ENCODE peak calls at places on chromosomes 11 and 22, in eight cellular contexts. P, Q, L, M, D, X, T and I are unnamed samples. For H3K36me3, the result is how much of the 10 kb centered on the place peaks cover.

GRCh38 chr11:6204708-6205107 is 649 bp upstream of the C11orf42 start:
- DNase-seq in P (no peak), Q (no peak), L (no peak), M (no peak), D (no peak), X (no peak), T (peak), I (no peak)

GRCh38 chr11:55942785-55943392 is 6.7 kb upstream of the OR5I1 start:
- DNase-seq in P (no peak), Q (peak), L (peak), M (no peak), D (peak), X (peak), T (peak), I (no peak)

GRCh38 chr11:20608938-20609337 is 9.5 kb downstream of the SLC6A5 start:
- DNase-seq in P (no peak), Q (no peak), L (no peak), M (no peak), D (no peak), X (no peak), T (no peak), I (no peak)

GRCh38 chr11:27858901-27859300 is 158.6 kb upstream of the BDNF start:
- DNase-seq in P (no peak), Q (no peak), L (no peak), M (no peak), D (no peak), X (no peak), T (peak), I (no peak)

GRCh38 chr11:118142809-118143208 is 9.8 kb downstream of the SCN4B start:
- DNase-seq in P (no peak), Q (peak), L (peak), M (no peak), D (no peak), X (no peak), T (no peak), I (no peak)

GRCh38 chr22:50184004-50184461 is 1.7 kb upstream of the TRABD start:
- DNase-seq in P (peak), Q (no peak), L (no peak), M (no peak), D (no peak), X (no peak), T (peak), I (no peak)

GRCh38 chr11:71423181-71423790 is 24.9 kb downstream of the DHCR7 start:
- DNase-seq in P (no peak), Q (no peak), L (no peak), M (no peak), D (no peak), X (peak), T (no peak), I (no peak)

GRCh38 chr11:62545437-62546243 is 966 bp downstream of the AHNAK start:
- DNase-seq in P (peak), Q (no peak), L (peak), M (peak), D (peak), X (no peak), T (peak), I (no peak)

GRCh38 chr22:39205344-39206021 is 39.3 kb downstream of the PDGFB start:
- DNase-seq in P (no peak), Q (no peak), L (no peak), M (no peak), D (peak), X (no peak), T (peak), I (no peak)

GRCh38 chr11:125069796-125070195 is 6.7 kb downstream of the SLC37A2 start:
- DNase-seq in P (no peak), Q (no peak), L (no peak), M (no peak), D (no peak), X (no peak), T (no peak), I (no peak)

GRCh38 chr11:122422707-122423106 is 232.8 kb upstream of the UBASH3B start:
- DNase-seq in P (no peak), Q (no peak), L (no peak), M (no peak), D (no peak), X (no peak), T (no peak), I (no peak)

GRCh38 chr22:39277135-39277607 is 32.4 kb upstream of the PDGFB start:
- DNase-seq in P (no peak), Q (no peak), L (no peak), M (no peak), D (peak), X (no peak), T (peak), I (no peak)

GRCh38 chr11:118263694-118264567 is at the start of gene MPZL2:
- DNase-seq in P (no peak), Q (peak), L (peak), M (no peak), D (no peak), X (no peak), T (no peak), I (no peak)

GRCh38 chr11:122652495-122652894 is 3.0 kb upstream of the UBASH3B start:
- DNase-seq in P (no peak), Q (no peak), L (no peak), M (no peak), D (no peak), X (no peak), T (no peak), I (no peak)

GRCh38 chr11:20444537-20444936 is 57.0 kb downstream of the PRMT3 start:
- DNase-seq in P (no peak), Q (no peak), L (no peak), M (no peak), D (no peak), X (no peak), T (no peak), I (no peak)

GRCh38 chr11:102187416-102188125 is 77.3 kb downstream of the YAP1 start:
- DNase-seq in P (no peak), Q (no peak), L (no peak), M (no peak), D (peak), X (no peak), T (peak), I (no peak)

GRCh38 chr22:27113211-27114030 is 456.0 kb downstream of the MIAT start:
- DNase-seq in P (peak), Q (no peak), L (peak), M (peak), D (peak), X (no peak), T (peak), I (no peak)

GRCh38 chr22:35684270-35684700 is 33.4 kb upstream of the APOL5 start:
- DNase-seq in P (no peak), Q (no peak), L (no peak), M (no peak), D (peak), X (peak), T (peak), I (no peak)

GRCh38 chr11:66240781-66241136 is 27.7 kb upstream of the RAB1B start:
- DNase-seq in P (no peak), Q (no peak), L (no peak), M (no peak), D (no peak), X (no peak), T (no peak), I (no peak)

GRCh38 chr11:66237867-66238266 is 30.6 kb upstream of the RAB1B start:
- DNase-seq in P (no peak), Q (no peak), L (no peak), M (no peak), D (no peak), X (no peak), T (no peak), I (no peak)

GRCh38 chr11:66242085-66242765 is 26.2 kb upstream of the RAB1B start:
- DNase-seq in P (no peak), Q (no peak), L (no peak), M (no peak), D (no peak), X (no peak), T (no peak), I (no peak)

GRCh38 chr11:66238786-66239413 is 29.5 kb upstream of the RAB1B start:
- DNase-seq in P (no peak), Q (no peak), L (no peak), M (no peak), D (no peak), X (no peak), T (no peak), I (no peak)

GRCh38 chr11:66239998-66240780 is 28.2 kb upstream of the RAB1B start:
- DNase-seq in P (no peak), Q (no peak), L (no peak), M (no peak), D (no peak), X (no peak), T (no peak), I (no peak)
- H3K36me3 ChIP-seq in P (under half), Q (half or more), L (under half), M (under half), D (half or more), X (under half), T (under half), I (under half)

DNA sequence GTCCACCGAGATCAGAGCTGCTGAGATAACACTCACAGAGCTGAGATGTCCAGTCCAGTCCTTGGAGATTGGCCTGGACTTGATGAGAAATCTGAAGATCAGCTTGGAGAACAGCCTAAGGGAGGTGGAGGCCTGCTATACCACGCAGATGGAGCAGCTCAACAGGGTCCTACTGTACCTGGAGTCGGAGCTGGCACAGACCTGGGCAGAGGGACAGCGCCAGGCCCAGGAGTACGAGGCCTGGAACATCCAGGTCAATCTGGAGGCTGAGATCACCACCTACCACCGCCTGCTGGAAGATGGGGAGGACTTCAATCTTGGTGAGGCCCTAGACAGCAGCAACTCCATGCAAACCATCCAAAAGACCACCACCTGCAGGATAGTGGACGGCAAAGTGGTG is 33.1 kb downstream of the CLTCL1 start:
- DNase-seq in P (no peak), Q (no peak), L (no peak), M (no peak), D (no peak), X (no peak), T (no peak), I (no peak)
- H3K36me3 ChIP-seq in P (under half), Q (under half), L (under half), M (under half), D (under half), X (under half), T (under half), I (under half)

DNA sequence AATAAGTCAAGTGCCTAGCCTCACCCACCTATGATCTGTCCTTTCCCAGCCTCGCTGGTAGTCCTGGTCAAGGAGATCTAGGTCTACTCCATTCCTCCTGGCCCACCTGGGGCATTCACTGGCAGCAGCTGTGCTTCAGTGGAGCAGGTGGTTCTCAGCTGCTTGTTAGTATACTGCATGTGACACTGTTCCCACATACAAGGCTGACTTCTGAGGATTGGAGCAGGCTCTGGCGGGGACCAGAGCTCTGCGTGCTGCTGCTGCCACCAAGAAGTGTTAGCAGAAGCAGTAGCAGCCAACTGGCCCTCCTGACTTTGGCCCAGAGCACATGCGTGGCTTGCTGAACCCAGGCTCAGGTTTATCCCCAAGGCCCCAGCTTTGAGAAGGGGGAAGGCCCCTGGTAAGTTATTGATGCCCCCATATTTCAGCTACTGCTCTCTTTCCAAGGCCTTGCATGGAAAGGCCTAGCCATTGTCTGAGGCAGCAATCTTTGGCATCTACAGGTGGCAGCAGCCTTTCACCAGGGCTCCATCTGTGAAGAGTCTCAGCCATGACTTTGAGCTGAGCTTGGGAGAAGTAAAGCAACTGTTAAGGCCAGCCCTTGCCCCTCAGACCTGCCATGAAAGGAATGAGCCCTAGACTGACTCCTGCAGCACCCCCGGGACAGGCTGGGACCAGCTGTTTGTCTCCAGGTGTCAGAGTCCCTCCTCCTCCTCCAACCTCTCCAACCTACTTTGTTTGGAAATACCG is 26.5 kb downstream of the ARHGAP1 start:
- DNase-seq in P (no peak), Q (no peak), L (no peak), M (no peak), D (no peak), X (no peak), T (no peak), I (no peak)
- H3K36me3 ChIP-seq in P (under half), Q (half or more), L (under half), M (half or more), D (half or more), X (half or more), T (half or more), I (under half)

GRCh38 chr22:40404251-40405177 is 34.1 kb downstream of the SGSM3 start:
- DNase-seq in P (no peak), Q (no peak), L (no peak), M (no peak), D (no peak), X (no peak), T (no peak), I (no peak)

GRCh38 chr22:40401981-40402406 is 31.6 kb downstream of the SGSM3 start:
- DNase-seq in P (no peak), Q (no peak), L (no peak), M (no peak), D (no peak), X (no peak), T (no peak), I (no peak)

GRCh38 chr22:40403141-40403540 is 32.7 kb downstream of the SGSM3 start:
- DNase-seq in P (no peak), Q (no peak), L (no peak), M (no peak), D (no peak), X (no peak), T (no peak), I (no peak)

GRCh38 chr22:40405178-40406062 is 35.0 kb downstream of the SGSM3 start:
- DNase-seq in P (no peak), Q (no peak), L (no peak), M (no peak), D (no peak), X (no peak), T (no peak), I (no peak)

DNA sequence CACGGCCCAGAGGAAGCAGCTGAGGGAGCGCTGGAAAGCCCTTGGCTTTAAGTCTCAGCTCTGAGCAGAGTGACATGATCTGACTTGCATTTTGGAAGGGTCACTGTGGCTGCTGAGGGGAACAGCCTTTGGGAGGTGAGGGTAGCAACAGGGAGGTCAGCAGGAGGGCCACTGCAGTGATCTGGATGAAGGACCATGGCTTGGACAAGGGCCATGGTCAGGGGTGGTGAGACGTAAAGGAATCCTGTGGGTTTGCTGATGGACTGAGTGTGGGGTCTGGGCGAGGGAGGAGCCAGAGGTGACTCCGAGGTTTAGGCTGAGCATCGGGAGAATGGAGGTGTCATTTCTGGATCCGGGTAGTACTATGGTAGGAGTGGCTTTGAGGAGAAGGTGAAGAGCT is 33.3 kb downstream of the SGSM3 start:
- DNase-seq in P (no peak), Q (no peak), L (no peak), M (no peak), D (no peak), X (no peak), T (no peak), I (no peak)
- H3K36me3 ChIP-seq in P (under half), Q (under half), L (under half), M (under half), D (half or more), X (half or more), T (half or more), I (half or more)

GRCh38 chr11:112993808-112994207 is 32.6 kb downstream of the NCAM1 start:
- DNase-seq in P (no peak), Q (no peak), L (no peak), M (no peak), D (no peak), X (no peak), T (no peak), I (no peak)
- H3K36me3 ChIP-seq in P (under half), Q (under half), L (under half), M (under half), D (under half), X (under half), T (under half), I (under half)